ENCODE peak calls at places on chromosomes 4 and X, in eight cellular contexts. G, S, Z, H, X, V, B and Y are unnamed samples.

GRCh38 chr4:48247878-48248558 is 21.6 kb downstream of the TEC start:
- ATAC-seq in X (peak), V (no peak), S (no peak), G (no peak), H (peak), Z (no peak), B (no peak), Y (no peak)

GRCh38 chr4:134144337-134144736 is 57.3 kb downstream of the PABPC4L start:
- ATAC-seq in B (no peak), V (no peak), G (no peak), S (no peak), X (no peak), Z (no peak), H (no peak), Y (no peak)

GRCh38 chrX:149961572-149961971 is 23.3 kb upstream of the EOLA2 start:
- ATAC-seq in S (no peak), Z (no peak), X (no peak), H (no peak), G (no peak), B (no peak), V (no peak), Y (no peak)

GRCh38 chr4:7255488-7255881 is 63.1 kb downstream of the SORCS2 start:
- ATAC-seq in X (no peak), B (no peak), V (no peak), G (no peak), H (no peak), S (no peak), Z (no peak), Y (no peak)

GRCh38 chr4:121270384-121270783 is 106.3 kb upstream of the TNIP3 start:
- ATAC-seq in B (no peak), G (no peak), S (no peak), H (no peak), V (no peak), X (no peak), Z (no peak), Y (no peak)

GRCh38 chr4:22473268-22473667 is 42.6 kb downstream of the ADGRA3 start:
- ATAC-seq in X (peak), S (no peak), G (no peak), Z (no peak), B (no peak), H (no peak), V (no peak), Y (no peak)

GRCh38 chr4:147821555-147821954 is 89.7 kb downstream of the ARHGAP10 start:
- ATAC-seq in G (no peak), H (no peak), Z (no peak), X (peak), B (no peak), V (no peak), S (no peak), Y (no peak)

GRCh38 chr4:25321703-25322102 is 9.1 kb downstream of the ZCCHC4 start:
- ATAC-seq in H (no peak), S (no peak), B (no peak), X (peak), V (no peak), G (no peak), Z (no peak), Y (no peak)

GRCh38 chr4:164011791-164012190 is 517.3 kb downstream of the TMA16 start:
- ATAC-seq in H (no peak), G (peak), S (peak), V (peak), X (no peak), B (no peak), Z (no peak), Y (no peak)

GRCh38 chr4:57184378-57185031 is 74.3 kb upstream of the IGFBP7 start:
- ATAC-seq in Z (no peak), V (no peak), H (no peak), G (no peak), S (peak), X (no peak), B (no peak), Y (no peak)

GRCh38 chr4:153447175-153447887 is 18.8 kb upstream of the TMEM131L start:
- ATAC-seq in H (no peak), B (no peak), V (no peak), Z (no peak), G (no peak), S (no peak), X (no peak), Y (peak)

GRCh38 chr4:143215873-143216272 is 31.2 kb downstream of the USP38 start:
- ATAC-seq in G (no peak), S (no peak), X (no peak), Z (no peak), V (no peak), H (no peak), B (no peak), Y (no peak)

GRCh38 chrX:27600686-27601085 is 10.5 kb downstream of the DCAF8L2 start:
- ATAC-seq in S (no peak), B (no peak), Z (no peak), H (no peak), V (no peak), X (no peak), G (no peak), Y (no peak)

GRCh38 chr4:71389149-71389840 is 50.5 kb downstream of the SLC4A4 start:
- ATAC-seq in X (no peak), Z (no peak), S (no peak), B (no peak), G (no peak), H (no peak), V (no peak), Y (no peak)

GRCh38 chrX:85375333-85375738 is 4.1 kb downstream of the POF1B start:
- ATAC-seq in B (no peak), G (no peak), Z (no peak), V (no peak), H (no peak), X (peak), S (no peak), Y (no peak)

GRCh38 chrX:153161952-153162351 is 17.1 kb upstream of the MAGEA1 start:
- ATAC-seq in B (no peak), V (no peak), Z (no peak), H (no peak), S (no peak), X (no peak), G (no peak), Y (no peak)

GRCh38 chrX:39830414-39830813 is 267.3 kb downstream of the BCOR start:
- ATAC-seq in B (no peak), H (no peak), Z (no peak), X (no peak), V (no peak), G (no peak), S (no peak), Y (peak)

GRCh38 chrX:53939127-53939526 is 105.1 kb downstream of the PHF8 start:
- ATAC-seq in B (no peak), H (no peak), Z (no peak), S (no peak), V (no peak), G (no peak), X (no peak), Y (no peak)

GRCh38 chr4:182741054-182741453 is 176.1 kb downstream of the DCTD start:
- ATAC-seq in G (no peak), S (no peak), V (no peak), X (no peak), B (no peak), Z (no peak), H (no peak), Y (no peak)

GRCh38 chr4:186724048-186724860 is 598 bp upstream of the FAT1 start:
- ATAC-seq in G (no peak), Z (peak), X (no peak), B (peak), V (peak), H (peak), S (peak), Y (peak)

GRCh38 chr4:13910556-13910955 is 283.0 kb upstream of the BOD1L1 start:
- ATAC-seq in V (no peak), S (no peak), H (no peak), G (no peak), X (no peak), B (no peak), Z (no peak), Y (no peak)

GRCh38 chrX:118502121-118502794 is 6.6 kb downstream of the DOCK11 start:
- ATAC-seq in Z (no peak), G (no peak), V (no peak), X (no peak), H (peak), B (no peak), S (no peak), Y (no peak)

GRCh38 chr4:182248295-182248694 is 5.1 kb downstream of the TENM3 start:
- ATAC-seq in H (no peak), G (no peak), S (no peak), B (no peak), Z (no peak), V (no peak), X (no peak), Y (no peak)

GRCh38 chr4:26047795-26048194 is 133.8 kb downstream of the SMIM20 start:
- ATAC-seq in Z (no peak), H (no peak), V (no peak), S (no peak), G (no peak), B (no peak), X (no peak), Y (no peak)

GRCh38 chr4:28007693-28008092 is 1147.1 kb downstream of the STIM2 start:
- ATAC-seq in G (no peak), S (no peak), Z (no peak), H (no peak), V (no peak), X (no peak), B (no peak), Y (no peak)

GRCh38 chr4:18813055-18813454 is 791.5 kb upstream of the LCORL start:
- ATAC-seq in H (no peak), V (no peak), X (no peak), S (no peak), B (no peak), Z (no peak), G (no peak), Y (no peak)

GRCh38 chr4:76733380-76733779 is 164.6 kb downstream of the SOWAHB start:
- ATAC-seq in V (peak), G (peak), X (peak), B (peak), Z (no peak), S (no peak), H (no peak), Y (no peak)

GRCh38 chrX:130497531-130497930 is 95.7 kb downstream of the RBMX2 start:
- ATAC-seq in B (peak), H (no peak), Z (no peak), G (no peak), V (no peak), S (no peak), X (no peak), Y (no peak)

GRCh38 chr4:87060957-87061356 is 126.1 kb downstream of the AFF1 start:
- ATAC-seq in G (peak), H (no peak), B (no peak), S (no peak), Z (peak), V (no peak), X (peak), Y (no peak)

GRCh38 chrX:14529288-14529989 is at the start of gene GLRA2:
- ATAC-seq in Z (no peak), B (peak), H (no peak), G (no peak), V (peak), S (no peak), X (peak), Y (no peak)

GRCh38 chr4:123547167-123547817 is 150.7 kb downstream of the SPRY1 start:
- ATAC-seq in B (peak), S (peak), X (no peak), V (no peak), Z (peak), G (peak), H (peak), Y (no peak)

GRCh38 chr4:123545569-123546122 is 149.1 kb downstream of the SPRY1 start:
- ATAC-seq in G (no peak), S (no peak), Z (no peak), V (peak), B (no peak), H (no peak), X (no peak), Y (no peak)

GRCh38 chr4:123547818-123548200 is 151.2 kb downstream of the SPRY1 start:
- ATAC-seq in V (no peak), H (no peak), G (no peak), X (no peak), Z (no peak), B (no peak), S (no peak), Y (no peak)

GRCh38 chr4:123546661-123547060 is 150.1 kb downstream of the SPRY1 start:
- ATAC-seq in B (peak), V (peak), H (no peak), Z (peak), S (peak), G (peak), X (no peak), Y (no peak)

GRCh38 chr4:123546123-123546654 is 149.6 kb downstream of the SPRY1 start:
- ATAC-seq in V (peak), B (no peak), H (no peak), G (no peak), Z (peak), S (peak), X (no peak), Y (no peak)
- TF ChIP-seq POLR2AphosphoS5 in V (peak), B (no peak), H (no peak), G (no peak), Z (no peak), S (no peak), X (no peak), Y (no peak)

DNA sequence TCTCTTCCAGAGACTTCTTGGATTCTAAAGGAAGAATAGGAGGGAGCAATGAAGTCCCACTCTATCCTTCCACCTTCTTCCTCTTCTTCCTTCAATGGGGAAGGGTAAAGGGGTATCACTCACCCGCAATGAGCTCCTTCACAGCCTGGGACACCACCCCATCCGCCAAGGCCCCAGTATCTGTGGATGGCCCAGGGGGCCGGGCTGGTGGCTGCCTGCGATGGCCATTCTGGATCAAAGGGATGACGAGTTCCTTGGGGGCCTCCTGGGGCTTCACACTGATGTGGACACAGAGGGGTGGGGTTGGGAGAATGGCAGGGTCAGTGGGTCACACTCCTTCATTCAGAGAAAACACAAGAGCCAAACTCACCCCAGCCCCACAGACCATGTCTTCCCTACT is 1.0 kb downstream of the GPKOW start:
- ATAC-seq in B (no peak), V (no peak), S (no peak), Z (no peak), H (no peak), X (no peak), G (no peak), Y (no peak)
- H3K4me3 ChIP-seq in B (peak), V (peak), S (no peak), Z (peak), H (peak), X (peak), G (peak), Y (peak)

DNA sequence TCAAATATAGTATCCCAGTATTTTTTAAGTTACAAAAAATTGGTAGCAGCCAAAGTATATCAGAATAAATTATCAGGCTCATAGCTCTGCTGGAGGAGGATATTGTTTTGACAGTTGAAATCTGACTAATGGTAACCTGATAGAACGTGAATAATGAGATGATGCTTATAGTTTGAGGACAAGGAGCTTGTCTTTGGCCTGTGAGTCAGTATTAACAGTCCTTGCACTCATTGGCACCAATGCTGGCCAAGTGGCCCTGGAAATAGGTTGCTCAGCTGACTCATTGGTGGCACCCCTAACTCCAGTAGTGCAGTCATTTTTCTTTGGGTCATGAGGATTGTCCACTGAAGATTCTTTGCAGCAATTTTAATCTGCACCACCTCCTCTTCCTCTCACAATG is 203.3 kb upstream of the JADE1 start:
- ATAC-seq in H (no peak), X (no peak), B (no peak), V (no peak), S (no peak), G (no peak), Z (no peak), Y (no peak)
- TF ChIP-seq POLR2AphosphoS5 in H (no peak), X (no peak), B (no peak), V (no peak), S (no peak), G (no peak), Z (no peak), Y (no peak)

DNA sequence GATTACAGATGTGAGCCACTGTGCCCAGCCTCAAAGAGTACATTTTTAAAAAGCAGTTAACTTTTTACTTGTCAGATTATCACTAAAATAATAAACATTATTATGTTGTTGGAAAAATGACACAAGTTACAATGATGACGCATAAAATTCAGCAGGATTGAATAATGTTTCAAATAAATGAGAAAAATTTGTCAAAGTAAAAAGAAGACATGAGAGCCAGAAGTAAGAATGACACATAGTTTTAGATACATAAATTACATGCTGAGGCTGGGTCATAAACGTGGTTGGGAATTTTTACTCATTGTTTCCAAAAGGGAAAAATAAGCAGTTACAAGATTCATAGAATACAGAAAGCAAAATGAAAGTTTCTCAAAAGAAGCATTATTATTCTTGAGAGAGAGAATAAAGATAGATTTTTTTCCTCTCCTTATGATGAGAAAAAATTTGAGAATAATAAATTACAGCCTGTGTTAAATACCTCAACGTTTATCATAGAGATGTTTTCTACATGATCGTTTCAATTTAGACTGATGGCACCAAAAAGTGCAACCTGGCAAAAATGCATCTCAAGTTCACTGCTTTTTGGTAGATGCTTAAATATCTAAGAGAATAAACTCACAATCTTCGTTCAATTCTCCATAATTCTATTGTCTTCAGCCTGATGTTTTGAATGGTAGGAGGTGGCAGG is 40.4 kb downstream of the GUCY1B1 start:
- ATAC-seq in V (no peak), B (no peak), S (no peak), G (no peak), Z (no peak), H (no peak), X (no peak), Y (no peak)
- H3K4me3 ChIP-seq in V (no peak), B (no peak), S (no peak), G (no peak), Z (no peak), H (no peak), X (no peak), Y (no peak)

GRCh38 chr4:41541697-41542096 is 3.7 kb downstream of the LIMCH1 start:
- ATAC-seq in V (no peak), Z (no peak), H (no peak), X (no peak), G (no peak), S (peak), B (peak), Y (peak)
- TF ChIP-seq POLR2AphosphoS5 in V (no peak), Z (no peak), H (no peak), X (no peak), G (no peak), S (no peak), B (no peak), Y (no peak)

DNA sequence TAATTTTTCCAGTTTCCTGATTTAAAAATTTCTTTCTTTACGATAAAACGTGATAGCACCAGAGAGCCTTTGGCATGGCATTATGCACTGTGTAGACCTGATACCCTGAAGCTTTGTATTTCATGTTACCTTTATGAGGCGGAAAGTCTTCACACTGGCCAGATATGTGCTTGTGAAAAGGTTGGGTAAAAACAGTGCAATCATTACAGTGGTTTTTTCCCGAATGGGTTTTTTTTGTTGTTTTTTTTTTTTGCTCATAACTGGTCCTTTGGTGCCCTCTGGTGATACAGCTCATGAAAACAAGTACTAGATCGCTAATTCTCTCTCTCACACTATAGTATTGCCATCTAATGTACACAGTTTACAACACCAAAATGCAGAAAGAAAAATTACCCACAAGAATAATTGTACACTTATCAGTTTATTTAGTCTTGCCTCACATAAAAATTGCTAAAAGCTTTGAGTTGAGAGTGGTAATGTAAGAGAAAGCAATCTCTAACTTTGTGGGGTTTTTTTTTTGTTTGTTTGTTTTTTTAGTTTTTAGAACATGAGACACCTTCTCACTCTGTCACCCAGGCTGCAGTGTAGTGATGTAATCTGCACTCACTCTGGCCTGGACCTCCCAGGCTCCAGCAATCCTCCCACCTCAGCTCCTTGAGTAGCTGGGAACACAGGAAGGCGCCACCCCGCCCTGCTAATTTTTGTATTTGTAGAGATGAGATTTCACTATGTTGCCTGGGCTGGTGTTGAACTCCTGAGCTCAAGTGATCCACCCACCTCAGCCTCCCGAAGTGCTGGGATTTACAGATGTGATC is 21.3 kb downstream of the SPCS3 start:
- ATAC-seq in Z (no peak), G (peak), V (peak), H (peak), X (peak), B (peak), S (peak), Y (no peak)
- H3K4me3 ChIP-seq in Z (no peak), G (no peak), V (no peak), H (no peak), X (no peak), B (no peak), S (no peak), Y (no peak)